ENCODE peak calls at places on chromosomes 5 and 9, in seven cellular contexts. M is GM06990; G is CD8-positive, alpha-beta T cell; Y is fibroblast of mammary gland; Q is breast epithelium; L is colonic mucosa; A is SK-N-SH. B is an unnamed sample.

GRCh38 chr9:95381243-95381642 is 63.7 kb upstream of the FANCC start:
- DNase-seq in M (no peak), G (no peak), Y (peak), Q (no peak), L (no peak), A (no peak), B (no peak)

GRCh38 chr5:118857700-118858099 is 130.6 kb downstream of the DTWD2 start:
- DNase-seq in M (no peak), G (no peak), Y (peak), Q (no peak), L (no peak), A (no peak), B (no peak)

GRCh38 chr9:128304151-128304970 is 17.9 kb downstream of the TRUB2 start:
- DNase-seq in M (no peak), G (no peak), Y (peak), Q (no peak), L (no peak), A (no peak), B (no peak)

GRCh38 chr5:172479034-172479783 is 24.9 kb upstream of the SH3PXD2B start:
- DNase-seq in M (peak), G (peak), Y (peak), Q (peak), L (peak), A (peak), B (peak)

GRCh38 chr5:88045931-88046461 is 222.6 kb downstream of the TMEM161B start:
- DNase-seq in M (no peak), G (no peak), Y (no peak), Q (no peak), L (no peak), A (no peak), B (no peak)

GRCh38 chr5:53884844-53885243 is 324.4 kb downstream of the NDUFS4 start:
- DNase-seq in M (no peak), G (no peak), Y (no peak), Q (no peak), L (no peak), A (no peak), B (no peak)

GRCh38 chr5:80083115-80083890 is 48.2 kb downstream of the THBS4 start:
- DNase-seq in M (peak), G (no peak), Y (peak), Q (no peak), L (peak), A (peak), B (no peak)

GRCh38 chr5:43078956-43079355 is 38.8 kb upstream of the ANXA2R start:
- DNase-seq in M (no peak), G (no peak), Y (peak), Q (no peak), L (no peak), A (no peak), B (no peak)

GRCh38 chr5:83026930-83027687 is 50.1 kb downstream of the TMEM167A start:
- DNase-seq in M (peak), G (no peak), Y (peak), Q (no peak), L (no peak), A (no peak), B (no peak)

GRCh38 chr9:82996931-82997330 is 66.0 kb downstream of the RASEF start:
- DNase-seq in M (no peak), G (no peak), Y (peak), Q (no peak), L (no peak), A (no peak), B (no peak)

GRCh38 chr5:122101636-122102285 is 23.7 kb upstream of the LOX start:
- DNase-seq in M (no peak), G (no peak), Y (peak), Q (no peak), L (no peak), A (peak), B (no peak)

GRCh38 chr5:43019293-43019614 is 20.9 kb downstream of the ANXA2R start:
- DNase-seq in M (no peak), G (no peak), Y (no peak), Q (no peak), L (no peak), A (no peak), B (no peak)

GRCh38 chr9:21434202-21435014 is 5.8 kb upstream of the IFNA1 start:
- DNase-seq in M (no peak), G (no peak), Y (peak), Q (peak), L (peak), A (peak), B (no peak)

GRCh38 chr9:101268426-101268825 is 116.4 kb downstream of the BAAT start:
- DNase-seq in M (no peak), G (no peak), Y (no peak), Q (no peak), L (no peak), A (no peak), B (no peak)

GRCh38 chr9:105415344-105415980 is 32.4 kb upstream of the FSD1L start:
- DNase-seq in M (peak), G (peak), Y (peak), Q (peak), L (peak), A (peak), B (peak)

GRCh38 chr5:53508125-53508524 is 27.7 kb downstream of the FST start:
- DNase-seq in M (no peak), G (no peak), Y (peak), Q (no peak), L (no peak), A (no peak), B (no peak)

GRCh38 chr9:130450344-130451003 is 5.7 kb downstream of the ASS1 start:
- DNase-seq in M (no peak), G (no peak), Y (no peak), Q (no peak), L (peak), A (no peak), B (no peak)

GRCh38 chr9:33197279-33197678 is 30.1 kb upstream of the B4GALT1 start:
- DNase-seq in M (no peak), G (no peak), Y (no peak), Q (peak), L (no peak), A (no peak), B (no peak)

GRCh38 chr5:175872287-175873089 is 1.1 kb downstream of the CPLX2 start:
- DNase-seq in M (no peak), G (no peak), Y (no peak), Q (no peak), L (no peak), A (peak), B (no peak)

DNA sequence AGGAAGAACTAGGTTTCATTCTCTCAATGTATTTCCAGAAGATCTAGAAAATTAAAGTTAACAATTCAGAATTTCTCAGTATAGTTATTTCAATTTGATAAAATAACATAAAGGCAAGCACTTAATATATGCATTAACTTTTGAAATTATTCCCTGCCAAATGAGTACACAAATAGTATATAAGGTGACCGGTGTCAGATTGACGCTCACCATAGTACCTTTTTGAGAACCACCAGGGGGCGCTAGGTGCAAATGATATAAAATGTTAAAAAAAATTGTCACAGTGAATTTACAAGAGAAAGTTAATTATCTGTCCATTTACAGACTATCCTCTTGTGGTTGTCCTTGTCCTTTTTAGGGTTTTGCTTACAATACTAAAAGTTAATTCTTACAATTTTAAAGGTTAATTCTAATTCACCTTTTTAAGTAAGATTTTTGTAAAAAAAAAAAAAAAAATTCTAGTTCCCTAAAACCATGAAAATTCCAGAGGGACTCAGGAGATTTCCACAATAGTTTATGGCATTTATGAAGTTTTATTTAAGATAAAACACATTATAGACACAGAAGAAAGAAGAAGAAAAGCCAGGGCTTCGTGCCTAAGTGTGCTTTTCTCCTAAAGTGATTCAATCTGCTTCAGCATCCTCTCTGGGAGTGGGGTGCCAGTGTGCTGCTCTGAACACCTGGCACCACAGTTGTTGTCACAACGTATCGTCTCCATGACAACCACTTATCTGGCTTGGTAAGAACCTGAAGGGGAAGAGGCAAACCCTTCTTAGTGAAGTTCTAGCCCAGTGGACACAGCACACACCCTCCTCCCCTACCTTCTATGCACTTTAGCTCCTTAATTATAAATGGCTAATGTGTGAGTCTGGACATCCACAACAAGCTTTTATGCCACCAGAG is 1.7 kb downstream of the ADAMTS16 start:
- DNase-seq in M (no peak), G (peak), Y (peak), Q (no peak), L (peak), A (peak), B (no peak)
- TF ChIP-seq CTCF in M (peak), G (peak), Y (peak), Q (peak), L (peak), A (peak), B (peak)

GRCh38 chr5:96936431-96937221 is 746 bp downstream of the LNPEP start:
- DNase-seq in M (peak), G (peak), Y (peak), Q (peak), L (peak), A (peak), B (peak)
- TF ChIP-seq CTCF in M (no peak), G (no peak), Y (no peak), Q (no peak), L (no peak), A (no peak), B (no peak)

GRCh38 chr9:6944093-6944551 is 186.3 kb downstream of the KDM4C start:
- DNase-seq in M (no peak), G (no peak), Y (peak), Q (no peak), L (no peak), A (peak), B (no peak)
- TF ChIP-seq CTCF in M (no peak), G (no peak), Y (peak), Q (no peak), L (no peak), A (peak), B (no peak)

GRCh38 chr9:88106492-88106891 is 31.8 kb downstream of the SPATA31C2 start:
- DNase-seq in M (no peak), G (no peak), Y (peak), Q (no peak), L (peak), A (peak), B (no peak)
- TF ChIP-seq CTCF in M (peak), G (no peak), Y (peak), Q (no peak), L (peak), A (peak), B (no peak)

GRCh38 chr9:88593537-88594185 is 58.7 kb downstream of the NXNL2 start:
- DNase-seq in M (no peak), G (peak), Y (peak), Q (no peak), L (peak), A (peak), B (no peak)

GRCh38 chr9:88587182-88587581 is 52.2 kb downstream of the NXNL2 start:
- DNase-seq in M (no peak), G (no peak), Y (peak), Q (peak), L (peak), A (no peak), B (no peak)

GRCh38 chr9:88587885-88588628 is 53.1 kb downstream of the NXNL2 start:
- DNase-seq in M (no peak), G (no peak), Y (peak), Q (no peak), L (no peak), A (no peak), B (no peak)

GRCh38 chr9:88589656-88590055 is 54.7 kb downstream of the NXNL2 start:
- DNase-seq in M (no peak), G (no peak), Y (no peak), Q (no peak), L (no peak), A (no peak), B (no peak)

DNA sequence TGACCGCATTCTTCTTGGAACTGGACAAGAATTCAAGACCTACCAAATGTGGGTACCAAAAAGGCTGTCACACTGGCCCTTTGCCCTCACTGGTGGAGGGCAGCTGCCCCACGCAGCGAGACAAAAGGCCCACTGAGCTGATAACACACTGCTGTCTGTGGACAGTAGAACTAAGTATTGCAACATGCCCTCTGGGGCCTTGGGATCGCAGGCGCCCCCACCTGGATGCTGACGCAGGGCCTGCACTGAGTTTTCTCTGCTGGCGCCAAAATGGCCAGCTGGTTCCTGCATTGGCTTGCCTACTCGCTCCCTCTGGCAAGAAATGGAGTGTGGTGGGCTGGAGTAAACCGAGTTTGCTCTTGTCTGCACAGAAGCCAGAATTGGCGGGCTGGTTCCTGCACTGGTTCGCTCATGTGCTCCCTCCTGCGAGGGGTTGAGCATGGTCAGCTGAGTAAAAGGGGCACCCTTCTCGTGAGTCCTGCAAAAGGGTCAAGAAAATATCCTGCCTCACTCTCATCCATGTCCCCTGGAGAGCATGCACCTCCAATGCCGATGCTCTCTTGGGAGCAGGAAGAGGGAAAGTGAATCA is 55.7 kb downstream of the NXNL2 start:
- DNase-seq in M (no peak), G (no peak), Y (no peak), Q (no peak), L (no peak), A (no peak), B (no peak)
- TF ChIP-seq CTCF in M (peak), G (no peak), Y (no peak), Q (no peak), L (no peak), A (peak), B (no peak)

DNA sequence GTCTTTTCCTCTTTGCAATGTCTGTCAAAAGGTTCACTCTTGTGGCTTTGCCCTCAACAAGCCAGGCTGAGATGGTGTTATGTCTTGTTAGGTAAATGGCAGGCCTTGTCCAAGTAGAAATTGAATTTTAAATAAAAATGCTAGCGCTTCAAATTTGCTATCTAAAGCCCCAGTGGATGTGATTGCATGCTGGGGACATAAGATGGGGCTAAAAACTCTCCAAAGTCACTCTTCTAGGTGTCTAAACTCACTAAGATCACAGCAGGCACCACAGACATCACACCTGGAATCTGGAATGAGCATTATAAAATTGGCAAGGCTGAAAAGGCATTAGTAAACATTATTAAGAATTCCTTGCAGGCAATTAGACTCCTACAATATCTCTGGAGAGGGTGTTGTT is 262.7 kb upstream of the CLINT1 start:
- DNase-seq in M (no peak), G (no peak), Y (no peak), Q (no peak), L (no peak), A (no peak), B (no peak)
- TF ChIP-seq CTCF in M (no peak), G (no peak), Y (no peak), Q (no peak), L (no peak), A (peak), B (no peak)